ENCODE peak calls at places on chromosome 6, in four cellular contexts. P is A549, C is body of pancreas, J is RWPE1. V is an unnamed sample.

GRCh38 chr6:106608080-106608668 is 21.1 kb downstream of the RTN4IP1 start:
- DNase-seq in J (peak; percentile 41), P (peak; percentile 61), C (peak; percentile 22), V (no peak)

GRCh38 chr6:35077006-35077712 is 64.0 kb downstream of the TCP11 start:
- DNase-seq in J (peak; percentile 66), C (no peak), P (no peak), V (no peak)

GRCh38 chr6:91149246-91149645 is 562.4 kb upstream of the MAP3K7 start:
- DNase-seq in C (no peak), J (no peak), P (no peak), V (no peak)

GRCh38 chr6:32187009-32187709 is 2.8 kb downstream of the PBX2 start:
- DNase-seq in J (no peak), C (no peak), P (no peak), V (no peak)

GRCh38 chr6:117381749-117382148 is 44.0 kb downstream of the ROS1 start:
- DNase-seq in C (no peak), P (no peak), J (no peak), V (no peak)

GRCh38 chr6:137659871-137660270 is 165.7 kb upstream of the OLIG3 start:
- DNase-seq in C (peak; percentile 41), P (peak; percentile 18), J (no peak), V (no peak)

GRCh38 chr6:43242908-43243648 is at the start of gene TTBK1:
- DNase-seq in P (no peak), C (no peak), J (no peak), V (peak; percentile 61)

GRCh38 chr6:149032599-149033405 is 284.7 kb upstream of the TAB2 start:
- DNase-seq in J (peak; percentile 76), C (peak; percentile 25), P (peak; percentile 83), V (no peak)

GRCh38 chr6:33170176-33171095 is 21.8 kb downstream of the COL11A2 start:
- DNase-seq in P (no peak), J (no peak), C (no peak), V (no peak)

GRCh38 chr6:2127484-2127911 is 117.9 kb downstream of the GMDS start:
- DNase-seq in J (no peak), C (no peak), P (no peak), V (no peak)

DNA sequence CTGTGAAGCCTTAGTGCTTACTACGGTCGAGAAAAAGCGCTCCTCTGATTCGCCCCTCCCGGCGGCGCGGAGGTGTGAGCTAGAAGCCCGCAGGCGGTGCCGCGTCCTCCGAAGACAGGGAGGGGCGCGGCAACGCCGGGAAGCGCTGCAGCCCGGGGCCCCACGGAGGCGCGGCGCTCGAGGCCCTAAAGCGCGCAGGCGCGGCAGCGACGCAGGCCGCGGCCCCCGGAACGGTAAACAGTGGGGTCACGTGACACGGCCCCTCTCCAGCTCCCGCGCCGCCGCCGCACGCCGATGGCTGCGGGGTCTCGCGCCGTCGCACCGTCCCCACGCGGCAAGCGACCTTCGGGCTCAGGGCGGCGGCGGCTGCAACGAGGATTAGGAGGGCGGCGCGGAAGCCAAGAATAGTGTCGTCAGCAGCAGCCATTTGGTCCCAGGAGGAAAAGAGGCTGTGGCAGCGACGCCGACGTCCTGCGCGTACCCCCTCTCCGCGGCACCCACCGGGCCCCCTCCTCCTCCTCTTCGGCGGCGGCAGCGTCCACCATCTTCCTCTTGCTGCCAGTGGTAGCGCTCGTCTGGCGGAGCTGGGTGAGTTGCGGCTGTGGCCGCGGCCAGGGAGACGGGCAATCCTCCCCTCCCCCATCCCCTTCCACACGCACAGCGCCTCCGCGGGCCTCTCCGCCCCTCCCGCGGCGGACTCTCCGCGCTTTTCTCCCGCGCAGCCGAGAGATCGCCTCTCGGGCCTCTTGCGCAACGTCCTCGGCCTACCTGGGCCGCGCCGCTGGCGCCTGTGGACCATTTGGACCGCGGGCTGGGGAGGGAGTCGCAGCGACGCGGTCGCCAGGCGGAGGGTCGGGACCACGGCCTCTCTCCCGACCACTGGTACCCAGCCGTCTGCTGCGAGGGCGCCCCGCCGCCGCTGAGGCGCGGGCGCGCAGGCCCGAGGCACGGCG is at the start of gene PHF3:
- DNase-seq in P (peak; percentile 90), C (peak; percentile 90), J (peak; percentile 89), V (peak; percentile 91)
- TF ChIP-seq CTCF in P (no peak), C (peak; percentile 38), J (peak; percentile 16), V (no peak)

GRCh38 chr6:7151381-7151780 is 43.6 kb downstream of the RREB1 start:
- DNase-seq in C (no peak), J (no peak), P (no peak), V (no peak)
- TF ChIP-seq CTCF in C (no peak), J (no peak), P (no peak), V (no peak)

DNA sequence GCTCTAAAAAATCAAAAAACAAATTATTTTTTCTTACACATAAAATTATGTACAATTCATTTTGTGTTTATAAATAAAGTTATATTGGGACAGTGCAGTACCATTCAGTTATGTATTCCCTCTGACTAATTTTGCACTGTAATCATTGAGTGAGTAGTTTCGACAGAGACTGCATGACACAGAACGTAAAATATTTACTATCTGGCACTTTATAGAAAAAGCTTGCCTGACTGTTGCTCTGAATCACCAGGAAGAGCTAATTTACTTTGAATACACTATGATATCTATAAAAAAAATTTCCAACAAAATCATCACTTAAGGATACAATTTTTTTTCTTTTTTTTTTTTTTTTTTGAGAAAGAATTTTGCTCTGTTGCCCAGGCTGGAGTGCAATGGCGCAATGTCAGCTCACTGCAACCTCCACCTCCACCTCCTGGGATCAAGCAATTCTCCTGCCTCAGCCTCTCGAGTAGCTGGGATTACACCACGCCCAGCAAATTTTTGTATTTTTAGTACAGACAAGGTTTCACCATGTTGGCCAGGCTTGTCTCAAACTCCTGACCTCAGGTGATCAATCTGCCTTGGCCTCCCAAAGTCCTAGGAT is 11.0 kb upstream of the KHDC1L start:
- DNase-seq in C (no peak), J (peak; percentile 75), P (peak; percentile 72), V (no peak)
- TF ChIP-seq CTCF in C (no peak), J (no peak), P (no peak), V (no peak)

GRCh38 chr6:158565482-158566040 is 5.7 kb downstream of the TMEM181 start:
- DNase-seq in C (no peak), P (no peak), J (no peak), V (no peak)
- TF ChIP-seq CTCF in C (no peak), P (no peak), J (no peak), V (peak; percentile 12)

GRCh38 chr6:74409447-74409846 is 713.4 kb downstream of the CD109 start:
- DNase-seq in C (no peak), J (peak; percentile 33), P (peak; percentile 55), V (no peak)
- TF ChIP-seq CTCF in C (peak; percentile 70), J (peak; percentile 64), P (peak; percentile 67), V (no peak)

GRCh38 chr6:27651371-27651732 is 178.4 kb upstream of the ZNF184 start:
- DNase-seq in J (no peak), P (peak; percentile 80), C (no peak), V (peak; percentile 23)

DNA sequence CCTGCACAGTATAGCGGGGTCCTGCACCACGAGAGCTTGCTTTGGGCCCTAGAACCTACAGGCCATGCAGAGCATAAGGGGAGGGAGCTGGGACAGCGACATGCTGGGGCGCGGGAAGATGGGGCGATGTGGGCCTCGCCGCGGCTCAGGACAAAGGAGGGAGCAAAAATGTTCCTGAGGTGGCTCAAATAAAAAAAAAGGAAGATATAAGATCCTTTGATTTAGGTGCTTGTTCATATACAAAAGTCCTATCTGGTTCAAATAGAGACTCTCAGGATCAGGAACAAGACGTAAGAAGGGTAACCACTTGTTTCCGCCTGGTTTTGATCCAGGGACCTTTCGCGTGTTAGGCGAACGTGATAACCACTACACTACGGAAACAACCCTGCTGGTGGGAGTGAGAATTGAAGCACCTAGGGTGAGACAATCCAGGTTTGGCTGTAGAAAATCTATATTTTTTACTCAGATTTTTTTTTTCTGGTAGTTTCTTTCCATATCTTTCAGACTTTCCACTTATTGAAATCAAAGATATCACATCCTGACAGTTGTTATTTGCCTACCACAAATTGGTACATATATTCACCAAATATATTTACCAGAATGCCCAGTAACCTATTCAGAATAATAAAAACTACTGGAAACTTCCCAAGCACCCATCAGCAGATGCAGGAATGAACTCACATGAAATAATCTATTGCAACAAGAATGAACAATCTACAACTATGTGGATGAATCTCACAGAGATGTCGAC is 177.9 kb upstream of the ZNF184 start:
- DNase-seq in C (peak; percentile 24), J (no peak), P (peak; percentile 88), V (peak; percentile 79)
- TF ChIP-seq CTCF in C (no peak), J (peak; percentile 5), P (no peak), V (peak; percentile 48)

GRCh38 chr6:154925130-154925529 is 70.0 kb upstream of the TIAM2 start:
- DNase-seq in P (no peak), J (no peak), C (no peak), V (no peak)
- TF ChIP-seq CTCF in P (no peak), J (no peak), C (no peak), V (no peak)

GRCh38 chr6:110990835-110991576 is 9.2 kb downstream of the RPF2 start:
- DNase-seq in P (no peak), J (no peak), C (no peak), V (no peak)
- TF ChIP-seq CTCF in P (peak; percentile 32), J (peak; percentile 7), C (no peak), V (no peak)